ENCODE peak calls at places on chromosomes 1 and 21, in four cellular contexts. One of them, this sample, is unnamed.

GRCh38 chr21:40422851-40423635 is 423.9 kb downstream of the DSCAM start:
- DNase-seq in NCI-H1105: no peak
- DNase-seq in stimulated activated CD8-positive, alpha-beta memory T cell treated with anti-CD3 and anti-CD28 coated beads, Interleukin-2, amount 100 ng/mL, for 48 hours: no peak
- DNase-seq in neural progenitor cell: no peak
- DNase-seq in this sample: no peak

GRCh38 chr1:15951341-15952153 is 24.4 kb downstream of the ZBTB17 start:
- DNase-seq in stimulated activated CD8-positive, alpha-beta memory T cell treated with anti-CD3 and anti-CD28 coated beads, Interleukin-2, amount 100 ng/mL, for 48 hours: peak
- DNase-seq in neural progenitor cell: no peak
- DNase-seq in NCI-H1105: no peak
- DNase-seq in this sample: no peak

GRCh38 chr21:17911628-17912027 is 92.5 kb upstream of the C21orf91 start:
- DNase-seq in neural progenitor cell: no peak
- DNase-seq in stimulated activated CD8-positive, alpha-beta memory T cell treated with anti-CD3 and anti-CD28 coated beads, Interleukin-2, amount 100 ng/mL, for 48 hours: no peak
- DNase-seq in NCI-H1105: no peak
- DNase-seq in this sample: no peak

GRCh38 chr1:1529936-1530335 is 10.5 kb downstream of the TMEM240 start:
- DNase-seq in neural progenitor cell: no peak
- DNase-seq in stimulated activated CD8-positive, alpha-beta memory T cell treated with anti-CD3 and anti-CD28 coated beads, Interleukin-2, amount 100 ng/mL, for 48 hours: no peak
- DNase-seq in NCI-H1105: no peak
- DNase-seq in this sample: no peak

GRCh38 chr1:24321712-24322635 is 2.8 kb downstream of the GRHL3 start:
- DNase-seq in neural progenitor cell: peak
- DNase-seq in stimulated activated CD8-positive, alpha-beta memory T cell treated with anti-CD3 and anti-CD28 coated beads, Interleukin-2, amount 100 ng/mL, for 48 hours: peak
- DNase-seq in NCI-H1105: no peak
- DNase-seq in this sample: peak

GRCh38 chr1:17617787-17618557 is 78.5 kb downstream of the ARHGEF10L start:
- DNase-seq in stimulated activated CD8-positive, alpha-beta memory T cell treated with anti-CD3 and anti-CD28 coated beads, Interleukin-2, amount 100 ng/mL, for 48 hours: no peak
- DNase-seq in NCI-H1105: no peak
- DNase-seq in neural progenitor cell: no peak
- DNase-seq in this sample: peak

GRCh38 chr1:85289207-85289847 is 12.9 kb upstream of the BCL10 start:
- DNase-seq in NCI-H1105: no peak
- DNase-seq in neural progenitor cell: no peak
- DNase-seq in stimulated activated CD8-positive, alpha-beta memory T cell treated with anti-CD3 and anti-CD28 coated beads, Interleukin-2, amount 100 ng/mL, for 48 hours: no peak
- DNase-seq in this sample: no peak

GRCh38 chr1:24551910-24552571 is 3.8 kb upstream of the NCMAP start:
- DNase-seq in stimulated activated CD8-positive, alpha-beta memory T cell treated with anti-CD3 and anti-CD28 coated beads, Interleukin-2, amount 100 ng/mL, for 48 hours: no peak
- DNase-seq in neural progenitor cell: peak
- DNase-seq in NCI-H1105: no peak
- DNase-seq in this sample: no peak

GRCh38 chr1:238409191-238409846 is 518.6 kb upstream of the ZP4 start:
- DNase-seq in neural progenitor cell: no peak
- DNase-seq in NCI-H1105: no peak
- DNase-seq in stimulated activated CD8-positive, alpha-beta memory T cell treated with anti-CD3 and anti-CD28 coated beads, Interleukin-2, amount 100 ng/mL, for 48 hours: no peak
- DNase-seq in this sample: no peak

GRCh38 chr21:19998450-19998849 is 999.8 kb upstream of the NCAM2 start:
- DNase-seq in stimulated activated CD8-positive, alpha-beta memory T cell treated with anti-CD3 and anti-CD28 coated beads, Interleukin-2, amount 100 ng/mL, for 48 hours: no peak
- DNase-seq in neural progenitor cell: no peak
- DNase-seq in NCI-H1105: no peak
- DNase-seq in this sample: no peak

GRCh38 chr21:44618504-44618903 is 6.6 kb downstream of the KRTAP10-8 start:
- DNase-seq in stimulated activated CD8-positive, alpha-beta memory T cell treated with anti-CD3 and anti-CD28 coated beads, Interleukin-2, amount 100 ng/mL, for 48 hours: no peak
- DNase-seq in NCI-H1105: no peak
- DNase-seq in neural progenitor cell: no peak
- DNase-seq in this sample: no peak

GRCh38 chr1:226741009-226741408 is 1.9 kb upstream of the ITPKB start:
- DNase-seq in stimulated activated CD8-positive, alpha-beta memory T cell treated with anti-CD3 and anti-CD28 coated beads, Interleukin-2, amount 100 ng/mL, for 48 hours: no peak
- DNase-seq in NCI-H1105: no peak
- DNase-seq in neural progenitor cell: no peak
- DNase-seq in this sample: no peak

GRCh38 chr1:52926864-52927218 is 235 bp upstream of the SCP2 start:
- DNase-seq in NCI-H1105: no peak
- DNase-seq in neural progenitor cell: no peak
- DNase-seq in stimulated activated CD8-positive, alpha-beta memory T cell treated with anti-CD3 and anti-CD28 coated beads, Interleukin-2, amount 100 ng/mL, for 48 hours: no peak
- DNase-seq in this sample: no peak

GRCh38 chr1:26023826-26024225 is 2.3 kb downstream of the EXTL1 start:
- DNase-seq in neural progenitor cell: no peak
- DNase-seq in NCI-H1105: no peak
- DNase-seq in stimulated activated CD8-positive, alpha-beta memory T cell treated with anti-CD3 and anti-CD28 coated beads, Interleukin-2, amount 100 ng/mL, for 48 hours: no peak
- DNase-seq in this sample: no peak

GRCh38 chr1:168106274-168106673 is 30.5 kb downstream of the GPR161 start:
- DNase-seq in stimulated activated CD8-positive, alpha-beta memory T cell treated with anti-CD3 and anti-CD28 coated beads, Interleukin-2, amount 100 ng/mL, for 48 hours: no peak
- DNase-seq in NCI-H1105: no peak
- DNase-seq in neural progenitor cell: no peak
- DNase-seq in this sample: no peak

GRCh38 chr1:175604598-175604997 is 138.8 kb downstream of the TNR start:
- DNase-seq in neural progenitor cell: no peak
- DNase-seq in NCI-H1105: no peak
- DNase-seq in stimulated activated CD8-positive, alpha-beta memory T cell treated with anti-CD3 and anti-CD28 coated beads, Interleukin-2, amount 100 ng/mL, for 48 hours: no peak
- DNase-seq in this sample: no peak

GRCh38 chr1:179753061-179753460 is 10.0 kb downstream of the FAM163A start:
- DNase-seq in NCI-H1105: no peak
- DNase-seq in stimulated activated CD8-positive, alpha-beta memory T cell treated with anti-CD3 and anti-CD28 coated beads, Interleukin-2, amount 100 ng/mL, for 48 hours: no peak
- DNase-seq in neural progenitor cell: no peak
- DNase-seq in this sample: no peak

GRCh38 chr1:224513787-224514209 is 79.2 kb upstream of the WDR26 start:
- DNase-seq in NCI-H1105: peak
- DNase-seq in stimulated activated CD8-positive, alpha-beta memory T cell treated with anti-CD3 and anti-CD28 coated beads, Interleukin-2, amount 100 ng/mL, for 48 hours: peak
- DNase-seq in neural progenitor cell: peak
- DNase-seq in this sample: peak

GRCh38 chr1:184563308-184563707 is 176.5 kb downstream of the C1orf21 start:
- DNase-seq in stimulated activated CD8-positive, alpha-beta memory T cell treated with anti-CD3 and anti-CD28 coated beads, Interleukin-2, amount 100 ng/mL, for 48 hours: no peak
- DNase-seq in NCI-H1105: peak
- DNase-seq in neural progenitor cell: no peak
- DNase-seq in this sample: no peak

GRCh38 chr1:199701731-199702130 is 325.8 kb upstream of the NR5A2 start:
- DNase-seq in stimulated activated CD8-positive, alpha-beta memory T cell treated with anti-CD3 and anti-CD28 coated beads, Interleukin-2, amount 100 ng/mL, for 48 hours: no peak
- DNase-seq in neural progenitor cell: no peak
- DNase-seq in NCI-H1105: no peak
- DNase-seq in this sample: no peak

GRCh38 chr1:158724442-158724841 is 3.9 kb upstream of the OR6K3 start:
- DNase-seq in stimulated activated CD8-positive, alpha-beta memory T cell treated with anti-CD3 and anti-CD28 coated beads, Interleukin-2, amount 100 ng/mL, for 48 hours: no peak
- DNase-seq in neural progenitor cell: no peak
- DNase-seq in NCI-H1105: no peak
- DNase-seq in this sample: no peak

GRCh38 chr1:234517087-234517802 is 38.3 kb upstream of the TARBP1 start:
- DNase-seq in stimulated activated CD8-positive, alpha-beta memory T cell treated with anti-CD3 and anti-CD28 coated beads, Interleukin-2, amount 100 ng/mL, for 48 hours: no peak
- DNase-seq in neural progenitor cell: no peak
- DNase-seq in NCI-H1105: no peak
- DNase-seq in this sample: no peak

GRCh38 chr1:150476754-150477153 is 10.5 kb upstream of the TARS2 start:
- DNase-seq in NCI-H1105: no peak
- DNase-seq in stimulated activated CD8-positive, alpha-beta memory T cell treated with anti-CD3 and anti-CD28 coated beads, Interleukin-2, amount 100 ng/mL, for 48 hours: no peak
- DNase-seq in neural progenitor cell: no peak
- DNase-seq in this sample: no peak

GRCh38 chr1:53614231-53615021 is 124.5 kb downstream of the GLIS1 start:
- DNase-seq in neural progenitor cell: no peak
- DNase-seq in NCI-H1105: no peak
- DNase-seq in stimulated activated CD8-positive, alpha-beta memory T cell treated with anti-CD3 and anti-CD28 coated beads, Interleukin-2, amount 100 ng/mL, for 48 hours: no peak
- DNase-seq in this sample: no peak

GRCh38 chr1:181504294-181505115 is 21.2 kb downstream of the CACNA1E start:
- DNase-seq in stimulated activated CD8-positive, alpha-beta memory T cell treated with anti-CD3 and anti-CD28 coated beads, Interleukin-2, amount 100 ng/mL, for 48 hours: no peak
- DNase-seq in NCI-H1105: peak
- DNase-seq in neural progenitor cell: peak
- DNase-seq in this sample: no peak